ENCODE peak calls at places on chromosome X, in five cellular contexts. S, Q, I, Z and X are unnamed samples.
A peak's percentile ranks its signal among the peaks of the same experiment; 100 is the strongest.

GRCh38 chrX:134604701-134605271 is 53.5 kb downstream of the PLAC1 start:
- DNase-seq in Q (peak; percentile 61), I (no peak), S (peak; percentile 27), Z (no peak), X (peak; percentile 12)

GRCh38 chrX:153662266-153662665 is 11.3 kb downstream of the PNCK start:
- DNase-seq in Q (peak; percentile 12), S (peak; percentile 68), I (no peak), Z (peak; percentile 43), X (peak; percentile 64)

GRCh38 chrX:30521440-30522182 is 56.0 kb downstream of the TASL start:
- DNase-seq in S (no peak), Z (no peak), I (no peak), Q (peak; percentile 24), X (peak; percentile 25)

GRCh38 chrX:118807151-118808017 is 16.2 kb upstream of the ZCCHC12 start:
- DNase-seq in S (peak; percentile 48), Q (peak; percentile 54), I (peak; percentile 24), Z (peak; percentile 30), X (peak; percentile 67)

GRCh38 chrX:112834016-112834855 is 6.4 kb downstream of the AMOT start:
- DNase-seq in S (peak; percentile 47), I (no peak), Z (no peak), Q (peak; percentile 66), X (peak; percentile 65)

GRCh38 chrX:114162068-114162735 is 421.7 kb upstream of the HTR2C start:
- DNase-seq in S (peak; percentile 6), Z (no peak), I (no peak), Q (no peak), X (peak; percentile 56)

GRCh38 chrX:40281341-40282005 is 183.7 kb upstream of the BCOR start:
- DNase-seq in S (no peak), Q (no peak), I (no peak), Z (no peak), X (no peak)

GRCh38 chrX:131306602-131307001 is 17.5 kb upstream of the IGSF1 start:
- DNase-seq in Q (no peak), Z (no peak), I (no peak), S (no peak), X (no peak)

GRCh38 chrX:22314692-22315091 is 42.0 kb downstream of the CBLL2 start:
- DNase-seq in S (no peak), I (no peak), Z (no peak), Q (no peak), X (peak; percentile 82)

GRCh38 chrX:54640721-54641120 is 110.7 kb downstream of the GNL3L start:
- DNase-seq in Q (peak; percentile 25), Z (peak; percentile 50), S (peak; percentile 14), I (no peak), X (peak; percentile 59)

GRCh38 chrX:21932277-21932996 is 8.1 kb upstream of the SMS start:
- DNase-seq in Q (peak; percentile 94), I (peak; percentile 64), S (no peak), Z (peak; percentile 47), X (no peak)

GRCh38 chrX:37905436-37906147 is 58.2 kb upstream of the DYNLT3 start:
- DNase-seq in Q (peak; percentile 7), Z (no peak), I (no peak), S (peak; percentile 63), X (peak; percentile 91)

GRCh38 chrX:66544181-66544580 is 94.7 kb downstream of the EDA2R start:
- DNase-seq in S (no peak), Q (no peak), Z (no peak), I (no peak), X (no peak)

GRCh38 chrX:111265506-111265905 is 4.8 kb downstream of the CAPN6 start:
- DNase-seq in S (no peak), Q (no peak), I (no peak), Z (no peak), X (no peak)

GRCh38 chrX:47191806-47192401 is 1.7 kb upstream of the UBA1 start:
- DNase-seq in Z (no peak), I (no peak), S (no peak), Q (no peak), X (peak; percentile 74)

GRCh38 chrX:47194388-47194787 is 759 bp downstream of the UBA1 start:
- DNase-seq in Q (no peak), S (no peak), Z (no peak), I (no peak), X (no peak)

GRCh38 chrX:47196098-47196497 is 2.5 kb downstream of the UBA1 start:
- DNase-seq in Z (no peak), Q (no peak), I (no peak), S (no peak), X (peak; percentile 56)

GRCh38 chrX:47191331-47191730 is 2.3 kb upstream of the UBA1 start:
- DNase-seq in Q (no peak), Z (no peak), I (no peak), S (peak; percentile 43), X (peak; percentile 30)

GRCh38 chrX:47193475-47194241 is at the start of gene UBA1:
- DNase-seq in S (peak; percentile 99), Q (peak; percentile 94), Z (peak; percentile 96), I (peak; percentile 86), X (peak; percentile 96)
- H3K4me1 ChIP-seq in S (peaks cover 49% of the 10 kb centered on the region), Q (peaks cover 18% of the 10 kb centered on the region), Z (peaks cover 43% of the 10 kb centered on the region), I (peaks cover 33% of the 10 kb centered on the region), X (peaks cover 10% of the 10 kb centered on the region)

GRCh38 chrX:110004970-110005369 is 2.1 kb downstream of the TMEM164 start:
- DNase-seq in Q (no peak), I (no peak), Z (no peak), S (no peak), X (no peak)

GRCh38 chrX:110002300-110003166 is at the start of gene TMEM164:
- DNase-seq in Z (peak; percentile 85), I (peak; percentile 38), S (peak; percentile 83), Q (peak; percentile 76), X (peak; percentile 88)

GRCh38 chrX:110006161-110006560 is 3.2 kb downstream of the TMEM164 start:
- DNase-seq in Q (no peak), S (no peak), I (no peak), Z (no peak), X (no peak)

GRCh38 chrX:110003167-110004156 is 548 bp downstream of the TMEM164 start:
- DNase-seq in S (no peak), Q (peak; percentile 13), I (no peak), Z (peak; percentile 18), X (peak; percentile 44)

DNA sequence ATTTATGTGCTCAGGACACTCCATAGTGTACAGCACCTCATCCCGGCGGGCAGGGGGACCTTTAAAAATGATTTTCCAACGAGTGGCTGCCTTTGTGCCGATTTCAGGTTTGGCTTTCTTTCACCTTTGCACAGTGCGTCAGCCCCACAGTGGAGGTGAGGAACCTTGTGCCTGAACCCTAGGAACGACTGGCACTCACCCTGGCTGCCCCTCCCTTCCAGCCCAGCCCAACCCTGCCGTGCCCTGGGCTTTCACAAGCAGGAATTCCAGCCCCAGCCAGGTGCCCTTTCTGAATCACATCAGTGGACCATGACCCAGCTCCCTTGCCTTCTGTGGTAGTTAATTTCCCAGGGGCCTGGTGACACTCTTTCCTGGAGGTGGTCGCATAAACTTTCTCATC is 1.3 kb downstream of the TMEM164 start:
- DNase-seq in Z (peak; percentile 22), S (peak; percentile 46), Q (no peak), I (no peak), X (peak; percentile 15)
- H3K4me3 ChIP-seq in Z (peak overlapping the region; percentile 73), S (no peak overlapping the region), Q (no peak overlapping the region), I (no peak overlapping the region), X (no peak overlapping the region)

GRCh38 chrX:109716431-109717028 is 16.5 kb downstream of the ACSL4 start:
- DNase-seq in Q (peak; percentile 43), I (no peak), Z (no peak), S (no peak), X (no peak)
- H3K4me1 ChIP-seq in Q (peaks cover 13% of the 10 kb centered on the region), I (peaks cover 5% of the 10 kb centered on the region), Z (peaks cover 13% of the 10 kb centered on the region), S (no peaks in the 10 kb centered on the region), X (no peaks in the 10 kb centered on the region)

GRCh38 chrX:46758163-46758955 is 559 bp downstream of the SLC9A7 start:
- DNase-seq in Q (peak; percentile 5), S (peak; percentile 24), I (no peak), Z (no peak), X (no peak)

GRCh38 chrX:46755656-46756055 is 3.3 kb downstream of the SLC9A7 start:
- DNase-seq in I (no peak), S (no peak), Q (no peak), Z (no peak), X (no peak)

GRCh38 chrX:46758956-46759644 is at the start of gene SLC9A7:
- DNase-seq in Z (peak; percentile 72), S (peak; percentile 76), I (peak; percentile 43), Q (peak; percentile 59), X (peak; percentile 84)

GRCh38 chrX:46757593-46757992 is 1.3 kb downstream of the SLC9A7 start:
- DNase-seq in S (no peak), I (no peak), Z (no peak), Q (peak; percentile 23), X (no peak)

DNA sequence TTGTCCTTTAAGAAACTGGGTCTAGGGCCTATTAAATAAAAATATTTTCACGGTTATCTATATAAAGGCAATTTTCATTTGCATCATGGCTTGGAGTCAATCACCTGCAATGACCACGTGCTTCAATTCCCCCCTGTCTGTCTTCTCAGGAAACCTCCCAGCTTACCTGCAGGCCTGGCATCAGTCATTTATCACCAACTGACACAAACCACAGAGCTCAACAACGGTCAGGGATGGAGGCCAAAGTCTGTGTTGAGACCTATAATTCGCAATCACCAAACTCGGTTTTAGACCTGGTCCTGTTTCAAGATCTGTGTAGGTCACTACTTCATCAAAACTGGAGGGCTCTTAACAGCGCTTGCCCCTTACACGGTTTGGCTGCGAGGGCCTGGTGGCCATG is 1.9 kb downstream of the SLC9A7 start:
- DNase-seq in I (no peak), S (no peak), Z (no peak), Q (no peak), X (no peak)
- H3K4me3 ChIP-seq in I (peak overlapping the region; percentile 90), S (no peak overlapping the region), Z (no peak overlapping the region), Q (no peak overlapping the region), X (no peak overlapping the region)